ENCODE peak calls at places on chromosomes 7 and 10, in six cellular contexts. U, J, L, I, A and V are unnamed samples.

GRCh38 chr10:79148452-79149344 is 79.9 kb downstream of the ZMIZ1 start:
- DNase-seq in J (no peak), L (no peak), A (peak; percentile 82), I (no peak), U (peak; percentile 85), V (no peak)

GRCh38 chr7:91083855-91084644 is 180.2 kb upstream of the FZD1 start:
- DNase-seq in U (no peak), I (no peak), A (no peak), J (no peak), L (no peak), V (no peak)

GRCh38 chr10:14547826-14548225 is 217.1 kb upstream of the FRMD4A start:
- DNase-seq in A (no peak), I (no peak), J (no peak), U (no peak), L (no peak), V (no peak)

GRCh38 chr7:95213809-95214492 is 110.4 kb downstream of the PON1 start:
- DNase-seq in L (no peak), J (no peak), A (no peak), U (no peak), I (no peak), V (no peak)

GRCh38 chr7:3909128-3909527 is 608.1 kb downstream of the SDK1 start:
- DNase-seq in U (peak; percentile 67), I (no peak), A (no peak), J (no peak), L (no peak), V (no peak)

GRCh38 chr10:12907651-12908050 is 93.9 kb downstream of the CCDC3 start:
- DNase-seq in A (no peak), U (no peak), I (no peak), J (no peak), L (no peak), V (peak; percentile 11)

GRCh38 chr7:117068511-117069155 is 115.3 kb downstream of the ST7 start:
- DNase-seq in U (no peak), I (no peak), A (no peak), J (no peak), L (no peak), V (no peak)

GRCh38 chr10:12844796-12845524 is 156.6 kb downstream of the CCDC3 start:
- DNase-seq in L (peak; percentile 25), I (no peak), J (no peak), U (no peak), A (no peak), V (no peak)

GRCh38 chr7:132708501-132708900 is 132.2 kb upstream of the PLXNA4 start:
- DNase-seq in I (no peak), U (no peak), L (no peak), J (no peak), A (no peak), V (no peak)

GRCh38 chr7:47452295-47452694 is 129.6 kb downstream of the TNS3 start:
- DNase-seq in U (no peak), L (no peak), I (no peak), A (no peak), J (no peak), V (no peak)

GRCh38 chr10:131149586-131149985 is 161.9 kb downstream of the TCERG1L start:
- DNase-seq in U (no peak), I (no peak), L (no peak), J (no peak), A (peak; percentile 12), V (no peak)

GRCh38 chr7:99258501-99258900 is 14.1 kb upstream of the MYH16 start:
- DNase-seq in U (no peak), I (no peak), A (no peak), J (no peak), L (no peak), V (no peak)

GRCh38 chr7:35727571-35727970 is 32.6 kb upstream of the HERPUD2 start:
- DNase-seq in I (peak; percentile 49), J (peak; percentile 59), L (no peak), U (no peak), A (no peak), V (no peak)

GRCh38 chr7:158353606-158354570 is 233.7 kb downstream of the PTPRN2 start:
- DNase-seq in I (no peak), U (peak; percentile 57), L (peak; percentile 38), J (no peak), A (no peak), V (peak; percentile 50)

GRCh38 chr7:29005829-29006228 is 47.7 kb upstream of the TRIL start:
- DNase-seq in J (no peak), A (no peak), L (no peak), I (no peak), U (no peak), V (no peak)

GRCh38 chr10:130428936-130429335 is 292.7 kb downstream of the GLRX3 start:
- DNase-seq in J (no peak), A (no peak), L (no peak), U (no peak), I (no peak), V (no peak)

GRCh38 chr10:24665001-24665400 is 58.7 kb downstream of the ARHGAP21 start:
- DNase-seq in A (no peak), L (no peak), U (no peak), J (no peak), I (no peak), V (no peak)

GRCh38 chr7:142806021-142806353 is 35.2 kb downstream of the PRSS2 start:
- DNase-seq in I (no peak), A (no peak), L (no peak), U (no peak), J (no peak), V (no peak)

GRCh38 chr10:70672993-70673928 is 955 bp downstream of the ADAMTS14 start:
- DNase-seq in U (no peak), A (no peak), J (no peak), L (no peak), I (no peak), V (no peak)

GRCh38 chr7:46558482-46559193 is 637.6 kb upstream of the IGFBP3 start:
- DNase-seq in J (no peak), U (no peak), I (no peak), A (no peak), L (no peak), V (no peak)

GRCh38 chr7:4434306-4434705 is 247.8 kb upstream of the FOXK1 start:
- DNase-seq in U (peak; percentile 22), I (no peak), A (no peak), L (no peak), J (no peak), V (no peak)

GRCh38 chr10:52818019-52818418 is 45.4 kb upstream of the MBL2 start:
- DNase-seq in L (peak; percentile 18), I (no peak), U (peak; percentile 6), J (peak; percentile 48), A (no peak), V (peak; percentile 10)

GRCh38 chr7:19146699-19147098 is 1.5 kb upstream of the FERD3L start:
- DNase-seq in I (no peak), J (no peak), A (no peak), U (no peak), L (no peak), V (peak; percentile 32)

GRCh38 chr7:127588697-127589482 is 679 bp downstream of the ARF5 start:
- DNase-seq in A (peak; percentile 62), I (peak; percentile 32), L (no peak), U (peak; percentile 82), J (peak; percentile 52), V (peak; percentile 66)

GRCh38 chr7:45065031-45065995 is 23.5 kb downstream of the NACAD start:
- DNase-seq in U (no peak), J (no peak), I (no peak), A (no peak), L (no peak), V (no peak)

GRCh38 chr7:127819975-127820778 is 168.2 kb downstream of the SND1 start:
- DNase-seq in I (no peak), J (peak; percentile 6), A (no peak), L (no peak), U (no peak), V (no peak)

GRCh38 chr10:44680764-44681163 is 230.4 kb upstream of the TMEM72 start:
- DNase-seq in A (no peak), I (no peak), L (no peak), U (no peak), J (no peak), V (no peak)

GRCh38 chr10:27068217-27068891 is 31.9 kb downstream of the ANKRD26 start:
- DNase-seq in J (no peak), I (no peak), U (no peak), L (no peak), A (no peak), V (no peak)

GRCh38 chr7:38248069-38248567 is 25.3 kb downstream of the TARP start:
- DNase-seq in J (no peak), L (no peak), I (no peak), U (no peak), A (no peak), V (no peak)

DNA sequence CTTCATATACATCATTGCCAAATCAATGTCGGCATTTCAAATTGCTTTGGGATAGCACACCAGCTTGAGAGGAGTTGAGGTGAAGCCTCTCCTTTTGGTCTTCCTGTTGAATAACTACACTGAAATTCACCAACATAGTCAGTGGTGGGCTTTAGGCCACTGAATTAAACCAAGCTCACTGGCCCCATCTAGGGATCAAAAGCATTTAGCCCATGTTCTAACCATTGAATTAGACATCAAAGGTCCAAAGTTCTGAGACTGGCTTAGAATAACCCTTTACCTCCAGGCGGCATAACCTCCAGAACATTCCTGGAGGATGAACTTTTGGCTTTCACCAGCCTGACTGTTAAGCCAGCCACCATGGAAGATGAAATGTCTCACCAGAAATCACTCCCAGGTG is 54.6 kb downstream of the BPGM start:
- DNase-seq in L (no peak), J (no peak), A (no peak), I (peak; percentile 25), U (no peak), V (no peak)
- TF ChIP-seq CTCF in L (peak; percentile 64), J (peak; percentile 55), A (peak; percentile 29), I (peak; percentile 32), U (peak; percentile 32), V (peak; percentile 13)

DNA sequence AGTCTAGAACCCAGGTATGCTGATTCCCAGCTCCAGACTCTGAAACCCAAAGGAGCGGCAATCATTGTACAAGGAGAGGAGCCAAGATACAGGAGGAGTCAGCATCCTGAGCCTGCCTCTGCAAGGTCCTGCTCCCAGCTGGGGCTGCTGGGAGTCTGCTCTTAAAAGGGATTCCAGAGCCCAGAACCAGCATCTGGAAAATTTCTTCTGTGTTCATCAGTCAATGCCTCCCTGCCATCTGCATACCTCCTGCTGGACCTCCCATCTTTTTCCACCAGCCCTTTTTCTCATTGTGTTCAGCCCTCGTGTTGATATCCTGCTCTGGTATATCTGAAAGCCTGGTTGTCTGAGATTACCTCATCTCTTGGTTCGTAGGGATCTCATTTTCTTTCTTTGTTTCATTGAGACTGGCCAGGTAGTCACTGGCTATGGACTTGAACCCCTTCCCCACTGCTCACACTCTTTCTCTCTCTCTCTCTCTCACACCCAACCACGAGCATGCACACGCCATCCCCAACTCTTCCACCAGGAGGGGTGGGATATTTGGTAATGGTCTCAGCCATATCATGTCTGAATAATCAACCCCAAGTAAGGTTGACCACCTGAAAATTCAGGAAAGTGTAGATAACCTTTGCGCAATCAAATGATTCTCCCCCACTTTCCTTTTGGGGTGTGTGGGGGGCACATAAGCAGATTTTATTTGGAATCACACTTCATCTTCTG is 608.8 kb downstream of the LRMDA start:
- DNase-seq in U (peak; percentile 35), L (no peak), I (no peak), A (no peak), J (no peak), V (no peak)
- TF ChIP-seq CTCF in U (peak; percentile 57), L (no peak), I (no peak), A (no peak), J (no peak), V (no peak)

GRCh38 chr10:133254421-133255120 is 16.9 kb downstream of the VENTX start:
- DNase-seq in L (no peak), U (peak; percentile 47), J (no peak), I (no peak), A (no peak), V (no peak)
- TF ChIP-seq CTCF in L (no peak), U (no peak), J (no peak), I (no peak), A (no peak), V (no peak)

GRCh38 chr7:65037740-65038678 is 31.5 kb upstream of the ERV3-1 start:
- DNase-seq in J (peak; percentile 93), L (peak; percentile 42), I (peak; percentile 93), A (peak; percentile 94), U (peak; percentile 93), V (peak; percentile 93)
- TF ChIP-seq CTCF in J (no peak), L (no peak), I (peak; percentile 16), A (no peak), U (peak; percentile 12), V (peak; percentile 23)